ENCODE peak calls at places on chromosomes 4 and X, in four cellular contexts. One of them, this sample, is unnamed.

GRCh38 chrX:110951472-110952269 is 144.3 kb upstream of the PAK3 start:
- DNase-seq in GM12878: no peak
- DNase-seq in A549: no peak
- DNase-seq in HepG2: no peak
- DNase-seq in this sample: no peak

GRCh38 chr4:137968956-137969709 is 273.0 kb downstream of the SLC7A11 start:
- DNase-seq in GM12878: no peak
- DNase-seq in A549: no peak
- DNase-seq in HepG2: no peak
- DNase-seq in this sample: peak

GRCh38 chr4:147780137-147780777 is 48.4 kb downstream of the ARHGAP10 start:
- DNase-seq in GM12878: peak
- DNase-seq in A549: no peak
- DNase-seq in HepG2: no peak
- DNase-seq in this sample: no peak

GRCh38 chrX:153704021-153704526 is 16.3 kb downstream of the SLC6A8 start:
- DNase-seq in GM12878: no peak
- DNase-seq in A549: no peak
- DNase-seq in HepG2: no peak
- DNase-seq in this sample: no peak

GRCh38 chr4:22385615-22386014 is 130.3 kb downstream of the ADGRA3 start:
- DNase-seq in GM12878: no peak
- DNase-seq in A549: peak
- DNase-seq in HepG2: no peak
- DNase-seq in this sample: no peak

GRCh38 chr4:143230683-143231082 is 46.0 kb downstream of the USP38 start:
- DNase-seq in GM12878: no peak
- DNase-seq in A549: no peak
- DNase-seq in HepG2: no peak
- DNase-seq in this sample: no peak

GRCh38 chrX:3415011-3415410 is 68.6 kb upstream of the MXRA5 start:
- DNase-seq in GM12878: no peak
- DNase-seq in A549: no peak
- DNase-seq in HepG2: no peak
- DNase-seq in this sample: no peak

GRCh38 chr4:83484500-83485431 is at the start of gene ABRAXAS1:
- DNase-seq in GM12878: peak
- DNase-seq in A549: peak
- DNase-seq in HepG2: peak
- DNase-seq in this sample: peak

GRCh38 chrX:132488092-132488749 is 617 bp downstream of the MBNL3 start:
- DNase-seq in GM12878: no peak
- DNase-seq in A549: no peak
- DNase-seq in HepG2: no peak
- DNase-seq in this sample: no peak

GRCh38 chr4:137359691-137360315 is 172.5 kb downstream of the PCDH18 start:
- DNase-seq in GM12878: no peak
- DNase-seq in A549: no peak
- DNase-seq in HepG2: no peak
- DNase-seq in this sample: no peak

GRCh38 chrX:13938053-13938765 is 91.5 kb downstream of the GEMIN8 start:
- DNase-seq in GM12878: no peak
- DNase-seq in A549: peak
- DNase-seq in HepG2: no peak
- DNase-seq in this sample: no peak

GRCh38 chr4:55169352-55169959 is 44.1 kb upstream of the KDR start:
- DNase-seq in GM12878: no peak
- DNase-seq in A549: peak
- DNase-seq in HepG2: peak
- DNase-seq in this sample: no peak

GRCh38 chr4:5705672-5706310 is 2.6 kb downstream of the EVC2 start:
- DNase-seq in GM12878: no peak
- DNase-seq in A549: no peak
- DNase-seq in HepG2: no peak
- DNase-seq in this sample: no peak

GRCh38 chr4:39433878-39434492 is 24.7 kb downstream of the RPL9 start:
- DNase-seq in GM12878: no peak
- DNase-seq in A549: no peak
- DNase-seq in HepG2: no peak
- DNase-seq in this sample: no peak

GRCh38 chr4:139913398-139913990 is 240.5 kb downstream of the MAML3 start:
- DNase-seq in GM12878: no peak
- DNase-seq in A549: no peak
- DNase-seq in HepG2: peak
- DNase-seq in this sample: no peak

GRCh38 chr4:3082915-3083515 is 8.5 kb downstream of the HTT start:
- DNase-seq in GM12878: no peak
- DNase-seq in A549: no peak
- DNase-seq in HepG2: no peak
- DNase-seq in this sample: peak

GRCh38 chr4:182019148-182019652 is 224.0 kb upstream of the TENM3 start:
- DNase-seq in GM12878: peak
- DNase-seq in A549: no peak
- DNase-seq in HepG2: no peak
- DNase-seq in this sample: no peak

GRCh38 chrX:49108641-49109040 is 14.9 kb downstream of the GPKOW start:
- DNase-seq in GM12878: no peak
- DNase-seq in A549: no peak
- DNase-seq in HepG2: no peak
- DNase-seq in this sample: no peak

GRCh38 chr4:158111241-158111640 is 61.6 kb downstream of the GASK1B start:
- DNase-seq in GM12878: no peak
- DNase-seq in A549: no peak
- DNase-seq in HepG2: no peak
- DNase-seq in this sample: no peak

GRCh38 chrX:2500091-2500680 is 590 bp downstream of the DHRSX start:
- DNase-seq in GM12878: no peak
- DNase-seq in A549: peak
- DNase-seq in HepG2: peak
- DNase-seq in this sample: peak

GRCh38 chr4:88818650-88819470 is 121.2 kb upstream of the NAP1L5 start:
- DNase-seq in GM12878: peak
- DNase-seq in A549: peak
- DNase-seq in HepG2: peak
- DNase-seq in this sample: no peak

GRCh38 chr4:8247047-8247930 is 22.3 kb upstream of the HTRA3 start:
- DNase-seq in GM12878: no peak
- DNase-seq in A549: peak
- DNase-seq in HepG2: peak
- DNase-seq in this sample: no peak

GRCh38 chr4:52659722-52660261 is 691 bp upstream of the USP46 start:
- DNase-seq in GM12878: no peak
- DNase-seq in A549: peak
- DNase-seq in HepG2: peak
- DNase-seq in this sample: peak

GRCh38 chr4:176896211-176896610 is 103.5 kb upstream of the VEGFC start:
- DNase-seq in GM12878: no peak
- DNase-seq in A549: no peak
- DNase-seq in HepG2: no peak
- DNase-seq in this sample: no peak

GRCh38 chr4:77310931-77311330 is 153.9 kb downstream of the CCNG2 start:
- DNase-seq in GM12878: no peak
- DNase-seq in A549: no peak
- DNase-seq in HepG2: no peak
- DNase-seq in this sample: no peak

GRCh38 chrX:98191003-98191402 is 1307.3 kb downstream of the RPA4 start:
- DNase-seq in GM12878: no peak
- DNase-seq in A549: no peak
- DNase-seq in HepG2: no peak
- DNase-seq in this sample: no peak

GRCh38 chr4:176360446-176360845 is 40.7 kb downstream of the SPCS3 start:
- DNase-seq in GM12878: no peak
- DNase-seq in A549: no peak
- DNase-seq in HepG2: no peak
- DNase-seq in this sample: no peak

GRCh38 chr4:90317785-90318184 is 190.6 kb downstream of the CCSER1 start:
- DNase-seq in GM12878: no peak
- DNase-seq in A549: no peak
- DNase-seq in HepG2: no peak
- DNase-seq in this sample: no peak

GRCh38 chr4:53361451-53361850 is 4.4 kb downstream of the SCFD2 start:
- DNase-seq in GM12878: no peak
- DNase-seq in A549: no peak
- DNase-seq in HepG2: no peak
- DNase-seq in this sample: no peak

GRCh38 chr4:16745009-16745408 is 153.4 kb downstream of the LDB2 start:
- DNase-seq in GM12878: no peak
- DNase-seq in A549: no peak
- DNase-seq in HepG2: no peak
- DNase-seq in this sample: no peak

GRCh38 chr4:101218894-101219293 is 128.4 kb downstream of the PPP3CA start:
- DNase-seq in GM12878: no peak
- DNase-seq in A549: no peak
- DNase-seq in HepG2: no peak
- DNase-seq in this sample: no peak

GRCh38 chr4:3439391-3439790 is 2.4 kb upstream of the HGFAC start:
- DNase-seq in GM12878: no peak
- DNase-seq in A549: no peak
- DNase-seq in HepG2: no peak
- DNase-seq in this sample: no peak

GRCh38 chrX:53440631-53441517 is 6.7 kb upstream of the HSD17B10 start:
- DNase-seq in GM12878: no peak
- DNase-seq in A549: peak
- DNase-seq in HepG2: peak
- DNase-seq in this sample: no peak

GRCh38 chr4:26916195-26916594 is 55.6 kb downstream of the STIM2 start:
- DNase-seq in GM12878: no peak
- DNase-seq in A549: no peak
- DNase-seq in HepG2: no peak
- DNase-seq in this sample: no peak

GRCh38 chr4:63717384-63717783 is 691.9 kb downstream of the TECRL start:
- DNase-seq in GM12878: peak
- DNase-seq in A549: peak
- DNase-seq in HepG2: peak
- DNase-seq in this sample: no peak
- TF ChIP-seq CHD4 in GM12878: no peak
- TF ChIP-seq CHD4 in A549: no peak
- TF ChIP-seq CHD4 in HepG2: no peak
- TF ChIP-seq CHD4 in this sample: no peak

DNA sequence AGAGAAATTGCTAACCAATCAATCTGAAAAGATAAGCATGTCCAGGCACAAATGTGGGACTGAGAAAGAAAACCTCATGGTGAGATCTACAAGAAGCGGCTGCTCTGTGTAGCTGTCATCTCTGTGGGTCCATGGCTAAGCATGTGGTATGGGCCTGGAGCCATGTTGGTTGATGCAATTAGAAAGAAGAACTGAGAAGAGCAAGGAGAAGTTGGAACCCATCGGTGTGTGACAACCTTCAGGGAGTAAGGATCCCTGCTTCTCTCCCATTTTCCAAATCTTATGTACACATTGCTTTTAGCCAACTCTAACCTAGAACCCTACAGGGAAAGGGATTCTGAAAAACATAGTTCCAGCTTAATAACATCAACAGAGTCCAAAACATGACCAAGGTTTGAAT is 890.2 kb downstream of the FSTL5 start:
- DNase-seq in GM12878: no peak
- DNase-seq in A549: no peak
- DNase-seq in HepG2: no peak
- DNase-seq in this sample: no peak
- TF ChIP-seq CHD4 in GM12878: no peak
- TF ChIP-seq CHD4 in A549: no peak
- TF ChIP-seq CHD4 in HepG2: no peak
- TF ChIP-seq CHD4 in this sample: no peak

GRCh38 chr4:144666539-144667175 is 20.7 kb downstream of the HHIP start:
- DNase-seq in GM12878: no peak
- DNase-seq in A549: no peak
- DNase-seq in HepG2: no peak
- DNase-seq in this sample: no peak
- TF ChIP-seq CHD4 in GM12878: no peak
- TF ChIP-seq CHD4 in A549: no peak
- TF ChIP-seq CHD4 in HepG2: no peak
- TF ChIP-seq CHD4 in this sample: no peak

DNA sequence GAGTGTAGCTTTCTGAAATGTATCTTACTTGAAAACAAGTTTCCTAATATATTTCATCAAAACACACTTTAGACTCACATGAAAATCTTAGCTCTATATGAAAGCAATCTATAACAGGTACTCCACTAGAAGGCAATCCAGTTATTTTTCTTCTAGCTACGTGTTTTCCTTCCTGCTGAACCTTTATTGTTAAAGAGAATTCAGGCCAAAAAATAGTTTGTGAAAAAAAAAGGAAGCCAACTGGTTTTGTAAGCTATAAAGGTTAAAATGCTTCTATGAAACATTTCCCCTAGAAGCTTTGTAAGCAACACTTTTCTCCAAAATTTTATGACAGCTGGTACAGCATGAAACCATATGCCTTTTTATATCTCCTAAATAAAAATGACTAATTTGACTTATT is 304.7 kb upstream of the DIAPH2 start:
- DNase-seq in GM12878: no peak
- DNase-seq in A549: no peak
- DNase-seq in HepG2: no peak
- DNase-seq in this sample: no peak
- TF ChIP-seq CHD4 in GM12878: no peak
- TF ChIP-seq CHD4 in A549: no peak
- TF ChIP-seq CHD4 in HepG2: no peak
- TF ChIP-seq CHD4 in this sample: no peak

GRCh38 chr4:112517067-112517588 is 1.1 kb upstream of the NEUROG2 start:
- DNase-seq in GM12878: peak
- DNase-seq in A549: no peak
- DNase-seq in HepG2: no peak
- DNase-seq in this sample: peak
- TF ChIP-seq CHD4 in GM12878: no peak
- TF ChIP-seq CHD4 in A549: no peak
- TF ChIP-seq CHD4 in HepG2: no peak
- TF ChIP-seq CHD4 in this sample: no peak

GRCh38 chrX:125651426-125651825 is 331.8 kb downstream of the TEX13C start:
- DNase-seq in GM12878: no peak
- DNase-seq in A549: no peak
- DNase-seq in HepG2: no peak
- DNase-seq in this sample: no peak
- TF ChIP-seq CHD4 in GM12878: no peak
- TF ChIP-seq CHD4 in A549: no peak
- TF ChIP-seq CHD4 in HepG2: no peak
- TF ChIP-seq CHD4 in this sample: no peak

DNA sequence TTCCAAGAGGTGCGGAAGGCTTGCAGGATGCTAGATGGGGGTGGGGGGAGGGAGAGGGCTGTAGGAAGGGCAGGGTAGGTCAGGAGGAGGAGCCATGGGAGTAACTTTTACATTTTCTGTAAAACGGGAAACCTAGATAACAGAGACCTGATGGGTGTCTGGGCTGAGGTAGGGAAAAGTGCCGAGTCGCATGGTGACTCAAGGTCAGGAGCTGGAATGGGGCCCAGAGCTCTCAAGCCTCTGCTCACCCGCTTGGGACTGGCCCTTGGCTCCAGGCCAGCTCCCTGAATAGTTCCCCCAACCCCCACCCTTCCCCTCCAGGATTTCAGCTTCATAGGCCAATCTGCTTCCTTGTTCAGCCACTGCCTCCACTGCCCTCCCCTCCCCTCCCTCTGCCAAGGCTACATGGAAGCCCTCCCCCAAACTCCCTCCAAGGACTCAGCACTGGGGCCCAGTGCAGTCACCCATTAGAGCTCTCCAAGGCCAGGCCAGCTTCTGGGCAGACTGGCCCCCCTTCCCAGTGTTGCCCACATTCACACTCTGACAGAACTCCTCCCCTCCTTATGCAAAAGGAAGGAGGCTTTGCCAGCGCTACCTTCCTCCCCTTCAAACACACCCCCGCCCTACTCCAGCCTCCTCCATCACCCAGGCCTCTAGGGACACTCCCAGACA is 43.6 kb downstream of the TSC22D3 start:
- DNase-seq in GM12878: no peak
- DNase-seq in A549: peak
- DNase-seq in HepG2: no peak
- DNase-seq in this sample: peak
- TF ChIP-seq CHD4 in GM12878: no peak
- TF ChIP-seq CHD4 in A549: no peak
- TF ChIP-seq CHD4 in HepG2: no peak
- TF ChIP-seq CHD4 in this sample: no peak

This sample was measured in K562.